ENCODE peak calls at places on chromosomes 13 and 19, in ten cellular contexts. W is thyroid gland; X is lung; L is BJ; O is brain microvascular endothelial cell; G is IMR-90; C is heart right ventricle; K is CD8-positive, alpha-beta T cell; Y is neural progenitor cell; B is tibial artery. A is an unnamed sample. For H3K36me3, the result is how much of the 10 kb centered on the place peaks cover.

GRCh38 chr13:52599853-52600603 is 42.2 kb upstream of the HNRNPA1L2 start:
- DNase-seq in K (no peak), G (peak), C (peak), B (no peak), X (no peak), W (peak), O (no peak), L (no peak), Y (peak), A (peak)

GRCh38 chr19:23769691-23770468 is 11.2 kb upstream of the ZNF681 start:
- DNase-seq in C (no peak), O (no peak), Y (no peak), W (no peak), B (no peak), X (no peak), K (no peak), L (no peak), G (no peak), A (no peak)

GRCh38 chr19:41735071-41735623 is 20.2 kb upstream of the CEACAM6 start:
- DNase-seq in K (no peak), G (no peak), W (no peak), X (no peak), L (no peak), B (no peak), C (no peak), Y (no peak), O (no peak), A (no peak)

GRCh38 chr19:2461751-2462634 is 5.2 kb upstream of the LMNB2 start:
- DNase-seq in K (peak), G (peak), B (peak), Y (peak), C (peak), O (no peak), X (peak), W (peak), L (no peak), A (peak)

GRCh38 chr13:43805071-43805468 is 18.3 kb upstream of the ENOX1 start:
- DNase-seq in L (no peak), C (no peak), W (no peak), O (peak), K (no peak), G (peak), B (no peak), Y (no peak), X (no peak), A (no peak)

GRCh38 chr13:113187905-113188595 is 20.4 kb downstream of the PCID2 start:
- DNase-seq in X (no peak), L (no peak), B (no peak), O (peak), Y (no peak), C (no peak), K (no peak), W (no peak), G (peak), A (no peak)

GRCh38 chr13:28340272-28340793 is 154.6 kb downstream of the FLT1 start:
- DNase-seq in Y (no peak), W (no peak), K (no peak), B (no peak), O (peak), G (peak), C (no peak), L (peak), X (no peak), A (no peak)

GRCh38 chr13:95226476-95226875 is 74.8 kb downstream of the ABCC4 start:
- DNase-seq in W (no peak), G (no peak), L (no peak), C (no peak), Y (no peak), X (no peak), O (no peak), B (no peak), K (no peak), A (no peak)

GRCh38 chr19:49818691-49819331 is 722 bp downstream of the MED25 start:
- DNase-seq in W (no peak), O (no peak), K (no peak), X (no peak), L (no peak), C (no peak), Y (peak), G (no peak), B (no peak), A (no peak)

GRCh38 chr19:35141627-35142401 is 1.2 kb upstream of the FXYD7 start:
- DNase-seq in K (peak), O (no peak), Y (peak), W (no peak), X (no peak), C (no peak), L (no peak), B (no peak), G (no peak), A (no peak)

GRCh38 chr13:52109096-52109495 is 19.8 kb downstream of the NEK5 start:
- DNase-seq in Y (no peak), L (no peak), G (no peak), W (no peak), X (no peak), K (no peak), C (no peak), O (no peak), B (no peak), A (no peak)

GRCh38 chr19:35253316-35254286 is 4.8 kb downstream of the LSR start:
- DNase-seq in O (no peak), L (no peak), X (peak), B (no peak), C (no peak), Y (no peak), W (no peak), G (no peak), K (no peak), A (no peak)

GRCh38 chr19:3071764-3072163 is 9.5 kb upstream of the TLE5 start:
- DNase-seq in G (no peak), O (no peak), W (no peak), X (no peak), C (no peak), L (no peak), Y (no peak), K (no peak), B (no peak), A (no peak)

GRCh38 chr13:35600137-35600536 is 123.6 kb upstream of the MAB21L1 start:
- DNase-seq in K (no peak), Y (no peak), B (no peak), G (peak), L (no peak), O (peak), W (no peak), X (no peak), C (no peak), A (no peak)

GRCh38 chr13:71144883-71145282 is 722.1 kb downstream of the DACH1 start:
- DNase-seq in Y (no peak), C (no peak), G (no peak), X (no peak), W (no peak), L (no peak), O (no peak), K (no peak), B (no peak), A (no peak)

GRCh38 chr13:113216165-113217056 is 7.0 kb downstream of the CUL4A start:
- DNase-seq in X (peak), W (peak), B (no peak), K (no peak), C (no peak), G (peak), O (peak), Y (peak), L (peak), A (no peak)

GRCh38 chr13:99465454-99465853 is 35.8 kb upstream of the TM9SF2 start:
- DNase-seq in Y (no peak), L (no peak), C (no peak), O (no peak), X (no peak), K (no peak), G (no peak), W (no peak), B (no peak), A (no peak)

GRCh38 chr19:3801412-3802096 is 15.4 kb upstream of the MATK start:
- DNase-seq in K (peak), G (no peak), L (no peak), C (peak), W (peak), X (no peak), Y (peak), B (no peak), O (peak), A (no peak)

GRCh38 chr19:55258476-55258827 is 365 bp downstream of the PPP6R1 start:
- DNase-seq in B (no peak), C (no peak), K (peak), Y (peak), X (no peak), L (no peak), G (no peak), W (peak), O (no peak), A (no peak)

GRCh38 chr13:35793823-35794222 is 317.3 kb upstream of the MAB21L1 start:
- DNase-seq in O (no peak), B (no peak), G (no peak), C (no peak), K (no peak), X (no peak), Y (no peak), L (no peak), W (no peak), A (no peak)

GRCh38 chr19:13505761-13506549 is at the start of gene CACNA1A:
- DNase-seq in B (no peak), Y (peak), K (peak), O (no peak), W (no peak), L (no peak), G (peak), C (no peak), X (no peak), A (no peak)

GRCh38 chr13:24271611-24272451 is 37.5 kb upstream of the C1QTNF9 start:
- DNase-seq in X (peak), K (peak), Y (peak), B (peak), G (peak), L (peak), O (peak), C (peak), W (peak), A (peak)

GRCh38 chr13:41746259-41746658 is 214.7 kb downstream of the VWA8 start:
- DNase-seq in K (no peak), G (peak), W (no peak), Y (no peak), O (peak), B (no peak), X (no peak), C (no peak), L (peak), A (no peak)

GRCh38 chr19:8457802-8458201 is 13.0 kb downstream of the HNRNPM start:
- DNase-seq in W (no peak), O (no peak), G (no peak), B (no peak), X (no peak), K (no peak), C (no peak), Y (no peak), L (no peak), A (no peak)

GRCh38 chr13:98942997-98943396 is 34.9 kb downstream of the DOCK9 start:
- DNase-seq in G (peak), X (no peak), Y (no peak), K (no peak), O (no peak), B (no peak), C (no peak), L (no peak), W (no peak), A (no peak)

GRCh38 chr13:55219538-55219937 is 1921.2 kb upstream of the PRR20A start:
- DNase-seq in K (no peak), X (no peak), Y (peak), C (no peak), O (no peak), G (no peak), L (no peak), B (no peak), W (no peak), A (no peak)
- TF ChIP-seq CTCF in K (no peak), X (no peak), Y (no peak), C (no peak), O (no peak), G (no peak), L (no peak), B (no peak), W (no peak), A (no peak)

DNA sequence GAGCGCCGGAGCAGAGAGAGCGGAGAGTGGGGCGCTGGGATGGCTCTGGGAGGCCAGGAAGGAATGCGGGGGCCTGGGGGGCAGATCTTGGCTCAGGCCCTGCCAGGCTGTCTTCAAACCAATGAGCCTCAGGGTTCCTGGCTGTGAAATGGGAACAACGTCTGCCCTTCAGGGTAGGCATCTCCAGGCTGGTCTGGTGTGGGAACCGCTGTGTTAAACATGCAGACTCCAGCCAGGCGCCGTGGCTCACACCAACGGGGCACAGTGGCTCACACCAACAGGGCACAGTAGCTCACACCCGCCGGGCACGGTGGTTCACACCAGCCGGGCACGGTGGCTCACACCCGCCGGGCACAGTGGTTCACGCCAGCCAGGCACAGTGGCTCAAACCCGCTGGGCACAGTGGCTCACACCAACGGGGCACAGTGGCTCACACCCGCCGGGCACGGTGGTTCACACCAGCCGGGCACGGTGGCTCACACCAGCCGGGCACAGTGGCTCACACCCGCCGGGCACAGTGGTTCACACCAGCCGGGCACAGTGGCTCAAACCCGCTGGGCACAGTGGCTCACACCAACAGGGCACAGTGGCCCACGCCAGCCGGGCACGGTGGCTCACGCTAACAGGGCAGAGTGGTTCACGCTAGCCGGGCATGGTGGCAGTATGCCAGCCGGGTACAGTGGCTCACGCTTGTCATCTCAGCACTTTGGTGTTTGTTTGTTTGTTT is 40.1 kb downstream of the EFNA2 start:
- DNase-seq in Y (no peak), W (no peak), O (no peak), C (no peak), G (no peak), X (no peak), L (no peak), B (no peak), K (no peak), A (no peak)
- H3K4me3 ChIP-seq in Y (no peak), W (no peak), O (peak), C (no peak), G (no peak), X (no peak), L (peak), B (peak), K (no peak), A (no peak)

DNA sequence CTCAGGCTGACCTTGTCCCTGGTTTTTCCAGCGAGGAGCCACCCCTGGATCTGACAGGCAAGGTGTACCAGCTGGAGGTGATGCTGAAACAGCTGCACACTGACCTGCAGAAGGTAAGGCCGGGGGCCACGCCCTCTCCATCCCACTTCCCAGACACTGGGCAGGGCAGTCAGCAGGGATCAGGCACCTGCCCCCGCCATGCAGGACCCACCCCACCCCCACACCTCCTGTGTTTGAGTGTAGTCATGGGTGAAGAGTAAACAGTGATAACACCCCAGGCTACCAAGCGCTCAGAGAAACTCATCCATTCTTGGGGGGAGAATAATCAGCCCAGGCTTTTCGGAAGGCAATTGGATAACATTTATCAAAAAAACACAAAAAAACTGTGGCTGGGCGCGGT is 19.9 kb downstream of the DPF1 start:
- DNase-seq in Y (no peak), X (no peak), C (no peak), G (no peak), B (no peak), W (no peak), K (no peak), O (no peak), L (no peak), A (no peak)
- H3K36me3 ChIP-seq in Y (under half), X (under half), C (half or more), G (under half), B (under half), W (half or more), K (under half), O (under half), L (under half), A (under half)

GRCh38 chr13:80361298-80361697 is 20.4 kb upstream of the SPRY2 start:
- DNase-seq in W (no peak), C (no peak), X (no peak), Y (no peak), G (no peak), L (no peak), B (no peak), O (no peak), K (no peak), A (no peak)

GRCh38 chr13:80367473-80367872 is 26.5 kb upstream of the SPRY2 start:
- DNase-seq in G (no peak), O (no peak), C (no peak), W (no peak), K (no peak), Y (no peak), B (no peak), L (no peak), X (no peak), A (no peak)

GRCh38 chr13:80361883-80362327 is 21.0 kb upstream of the SPRY2 start:
- DNase-seq in L (no peak), C (no peak), K (no peak), X (no peak), O (peak), W (no peak), G (no peak), B (no peak), Y (peak), A (no peak)

GRCh38 chr13:80362488-80362887 is 21.6 kb upstream of the SPRY2 start:
- DNase-seq in O (no peak), L (no peak), C (no peak), B (no peak), K (no peak), W (no peak), Y (no peak), G (no peak), X (no peak), A (no peak)

DNA sequence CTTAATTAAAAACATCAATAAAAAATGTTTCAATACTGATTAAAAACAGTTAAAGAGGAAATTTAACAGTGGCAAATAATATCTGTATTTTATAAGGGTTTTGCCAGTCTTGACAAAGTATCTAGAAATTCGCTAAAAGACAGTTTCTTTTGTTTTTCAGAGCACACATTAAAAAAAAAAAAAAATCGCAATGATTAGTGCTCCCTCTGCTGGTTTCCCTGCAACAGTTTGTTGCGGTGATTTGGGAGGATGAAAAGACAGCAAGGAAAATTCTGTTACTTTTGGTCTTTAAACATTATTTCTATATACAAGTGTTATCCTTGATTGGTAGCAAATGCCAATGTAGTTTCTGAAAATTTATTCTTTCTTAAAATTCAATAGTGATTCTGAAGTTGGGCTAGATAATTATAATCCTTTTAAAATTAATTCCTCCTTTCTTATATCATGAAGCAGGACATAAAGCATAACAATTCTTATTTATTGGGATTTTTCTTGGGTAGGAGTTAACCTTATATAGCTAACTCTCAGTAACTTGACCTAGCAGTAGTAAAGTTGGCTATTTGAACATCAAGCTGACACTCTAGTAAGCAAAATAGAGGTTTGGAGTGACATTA is 23.1 kb upstream of the SPRY2 start:
- DNase-seq in X (no peak), G (peak), C (no peak), K (no peak), Y (peak), B (no peak), L (no peak), O (no peak), W (no peak), A (no peak)
- TF ChIP-seq CTCF in X (peak), G (peak), C (peak), K (peak), Y (peak), B (peak), L (peak), O (peak), W (peak), A (peak)

GRCh38 chr19:17967258-17968051 is 548 bp downstream of the KCNN1 start:
- DNase-seq in X (no peak), K (no peak), Y (peak), G (no peak), O (no peak), L (no peak), B (no peak), W (no peak), C (no peak), A (no peak)
- H3K4me3 ChIP-seq in X (no peak), K (no peak), Y (peak), G (peak), O (no peak), L (no peak), B (no peak), W (no peak), C (no peak), A (no peak)

DNA sequence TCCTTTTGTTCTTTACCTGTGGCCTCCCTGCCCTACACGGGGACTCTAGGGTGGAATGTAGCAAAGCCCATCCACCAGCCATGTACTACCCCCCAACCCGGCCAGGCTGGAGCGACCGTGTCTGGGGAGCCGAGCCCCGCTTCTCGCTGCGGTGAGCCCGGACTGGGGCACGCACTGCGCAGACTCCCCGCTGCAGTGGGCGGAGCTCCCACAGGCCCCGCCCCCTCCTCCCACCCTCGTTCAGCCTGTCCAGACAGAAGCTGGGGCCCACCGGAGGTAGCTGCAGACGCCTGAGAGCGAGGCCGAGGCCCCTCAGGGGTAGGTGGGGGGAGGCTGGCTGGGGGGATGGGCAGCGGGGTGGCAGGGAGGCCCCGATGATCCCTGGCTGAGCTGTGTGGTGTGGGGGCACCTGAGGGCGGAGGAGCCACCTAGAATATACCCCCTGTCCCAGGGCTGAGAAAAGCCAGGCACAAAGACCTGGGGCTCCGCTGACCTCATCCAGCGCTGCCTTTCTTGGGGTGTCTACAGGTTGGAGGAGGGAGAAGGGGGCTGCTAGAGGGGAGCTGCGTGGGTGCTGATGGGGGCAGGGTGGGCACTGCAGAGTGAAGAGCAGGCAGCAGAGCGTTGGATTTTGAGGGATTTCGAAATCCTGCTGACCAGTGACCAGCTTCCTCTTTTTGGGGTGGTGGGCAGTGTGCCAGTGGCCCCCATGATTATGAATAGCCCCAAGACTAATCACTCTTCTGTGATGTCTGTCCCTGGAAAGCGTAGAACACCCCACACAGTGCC is 17.3 kb downstream of the PLD3 start:
- DNase-seq in C (peak), L (no peak), X (peak), W (peak), G (peak), Y (peak), O (peak), B (peak), K (peak), A (peak)
- H3K36me3 ChIP-seq in C (under half), L (under half), X (under half), W (under half), G (under half), Y (under half), O (under half), B (under half), K (under half), A (under half)

GRCh38 chr13:97512732-97513131 is 78.8 kb downstream of the RAP2A start:
- DNase-seq in G (no peak), X (no peak), Y (no peak), W (no peak), C (no peak), K (no peak), B (no peak), O (no peak), L (no peak), A (no peak)
- TF ChIP-seq CTCF in G (peak), X (no peak), Y (no peak), W (no peak), C (no peak), K (no peak), B (no peak), O (no peak), L (no peak), A (no peak)

GRCh38 chr13:20174656-20175405 is 14.0 kb upstream of the GJA3 start:
- DNase-seq in Y (no peak), O (peak), B (peak), C (peak), L (peak), G (peak), X (peak), W (no peak), K (peak), A (peak)
- H3K4me3 ChIP-seq in Y (no peak), O (peak), B (peak), C (no peak), L (peak), G (no peak), X (no peak), W (no peak), K (no peak), A (no peak)